ENCODE peak calls at places on chromosomes 12 and 14, in seven cellular contexts. S, F, D, L, Y, A and K are unnamed samples. For H3K9me3, the result is how much of the 10 kb centered on the place peaks cover.

GRCh38 chr12:10406725-10407124 is 2.8 kb downstream of the KLRC4 start:
- DNase-seq in S (no peak), F (no peak), D (no peak), L (no peak), Y (no peak), A (no peak), K (no peak)

GRCh38 chr12:5499566-5500325 is 67.8 kb downstream of the NTF3 start:
- DNase-seq in S (no peak), F (no peak), D (no peak), L (no peak), Y (no peak), A (no peak), K (no peak)

GRCh38 chr14:89432226-89432625 is 15.2 kb upstream of the FOXN3 start:
- DNase-seq in S (no peak), F (no peak), D (no peak), L (no peak), Y (no peak), A (no peak), K (no peak)

GRCh38 chr14:93984987-93985410 is 8.6 kb upstream of the ASB2 start:
- DNase-seq in S (peak), F (no peak), D (no peak), L (no peak), Y (no peak), A (no peak), K (peak)

GRCh38 chr12:50772470-50772869 is 8.6 kb downstream of the ATF1 start:
- DNase-seq in S (no peak), F (no peak), D (no peak), L (no peak), Y (no peak), A (no peak), K (no peak)

GRCh38 chr12:109065154-109065852 is 12.9 kb downstream of the USP30 start:
- DNase-seq in S (peak), F (no peak), D (no peak), L (peak), Y (no peak), A (peak), K (no peak)

GRCh38 chr12:59056931-59057330 is 136.6 kb upstream of the LRIG3 start:
- DNase-seq in S (no peak), F (no peak), D (no peak), L (no peak), Y (no peak), A (no peak), K (no peak)

GRCh38 chr12:93706824-93707223 is 29.6 kb downstream of the CRADD start:
- DNase-seq in S (no peak), F (no peak), D (no peak), L (no peak), Y (no peak), A (no peak), K (no peak)

GRCh38 chr14:87160964-87161363 is 832.0 kb downstream of the GALC start:
- DNase-seq in S (no peak), F (no peak), D (no peak), L (no peak), Y (no peak), A (no peak), K (no peak)

GRCh38 chr12:112524676-112525425 is 106.1 kb downstream of the PTPN11 start:
- DNase-seq in S (no peak), F (no peak), D (no peak), L (no peak), Y (no peak), A (no peak), K (no peak)

GRCh38 chr14:89284368-89285058 is 132.5 kb downstream of the FOXN3 start:
- DNase-seq in S (no peak), F (no peak), D (no peak), L (no peak), Y (no peak), A (peak), K (no peak)

GRCh38 chr14:69014829-69015259 is 35.7 kb upstream of the ACTN1 start:
- DNase-seq in S (no peak), F (no peak), D (no peak), L (no peak), Y (no peak), A (no peak), K (no peak)

GRCh38 chr12:111758120-111758561 is 8.6 kb upstream of the ALDH2 start:
- DNase-seq in S (peak), F (peak), D (peak), L (no peak), Y (no peak), A (peak), K (peak)

GRCh38 chr12:99235381-99235780 is 412.2 kb upstream of the GARIN6 start:
- DNase-seq in S (no peak), F (no peak), D (no peak), L (no peak), Y (no peak), A (no peak), K (no peak)

GRCh38 chr12:119318811-119319210 is 15.7 kb upstream of the CCDC60 start:
- DNase-seq in S (no peak), F (no peak), D (no peak), L (no peak), Y (no peak), A (no peak), K (no peak)

GRCh38 chr14:54166049-54166950 is 209.7 kb upstream of the BMP4 start:
- DNase-seq in S (no peak), F (no peak), D (no peak), L (no peak), Y (no peak), A (no peak), K (no peak)

GRCh38 chr12:45182511-45182910 is 33.4 kb upstream of the ANO6 start:
- DNase-seq in S (no peak), F (no peak), D (no peak), L (no peak), Y (no peak), A (no peak), K (no peak)

GRCh38 chr12:98799411-98799810 is 154.3 kb downstream of the APAF1 start:
- DNase-seq in S (no peak), F (no peak), D (no peak), L (no peak), Y (no peak), A (no peak), K (no peak)

GRCh38 chr14:21068521-21069387 is 1.4 kb upstream of the ARHGEF40 start:
- DNase-seq in S (peak), F (no peak), D (peak), L (no peak), Y (no peak), A (peak), K (peak)

GRCh38 chr12:3655331-3655900 is 97.5 kb downstream of the CRACR2A start:
- DNase-seq in S (peak), F (no peak), D (no peak), L (no peak), Y (no peak), A (no peak), K (no peak)

GRCh38 chr14:90545431-90545830 is 148.6 kb downstream of the CALM1 start:
- DNase-seq in S (no peak), F (no peak), D (no peak), L (no peak), Y (no peak), A (no peak), K (no peak)

GRCh38 chr12:104957388-104958008 is 592 bp downstream of the SLC41A2 start:
- DNase-seq in S (no peak), F (no peak), D (no peak), L (no peak), Y (no peak), A (peak), K (no peak)

GRCh38 chr14:104550340-104550848 is 29.2 kb upstream of the C14orf180 start:
- DNase-seq in S (no peak), F (peak), D (no peak), L (no peak), Y (no peak), A (no peak), K (no peak)

GRCh38 chr14:102095231-102095870 is 8.5 kb upstream of the HSP90AA1 start:
- DNase-seq in S (no peak), F (no peak), D (no peak), L (no peak), Y (no peak), A (no peak), K (no peak)

GRCh38 chr12:128766738-128767501 is 56.8 kb downstream of the SLC15A4 start:
- DNase-seq in S (no peak), F (peak), D (no peak), L (no peak), Y (no peak), A (no peak), K (no peak)

GRCh38 chr12:14403711-14404164 is 38.3 kb downstream of the ATF7IP start:
- DNase-seq in S (no peak), F (no peak), D (no peak), L (no peak), Y (no peak), A (no peak), K (no peak)

GRCh38 chr14:61452452-61452851 is 131.1 kb downstream of the PRKCH start:
- DNase-seq in S (no peak), F (no peak), D (no peak), L (peak), Y (no peak), A (peak), K (no peak)

GRCh38 chr12:29709641-29710040 is 74.1 kb downstream of the TMTC1 start:
- DNase-seq in S (no peak), F (no peak), D (no peak), L (no peak), Y (no peak), A (no peak), K (no peak)

GRCh38 chr12:45050331-45050750 is 558 bp downstream of the DBX2 start:
- DNase-seq in S (peak), F (no peak), D (peak), L (no peak), Y (no peak), A (no peak), K (peak)

GRCh38 chr12:50072198-50072907 is 12.8 kb upstream of the SMARCD1 start:
- DNase-seq in S (peak), F (no peak), D (no peak), L (no peak), Y (no peak), A (no peak), K (no peak)

GRCh38 chr12:116739381-116739887 is 1.3 kb downstream of the RNFT2 start:
- DNase-seq in S (no peak), F (no peak), D (no peak), L (no peak), Y (no peak), A (no peak), K (no peak)

GRCh38 chr14:64510825-64511679 is 6.5 kb downstream of the ZBTB1 start:
- DNase-seq in S (peak), F (no peak), D (peak), L (no peak), Y (peak), A (peak), K (no peak)

GRCh38 chr14:33799705-33800269 is 151.1 kb downstream of the EGLN3 start:
- DNase-seq in S (no peak), F (no peak), D (peak), L (no peak), Y (no peak), A (no peak), K (peak)

GRCh38 chr12:92472198-92472597 is 230.6 kb upstream of the PLEKHG7 start:
- DNase-seq in S (no peak), F (no peak), D (no peak), L (no peak), Y (no peak), A (no peak), K (no peak)

GRCh38 chr14:100522616-100523021 is 64.6 kb downstream of the BEGAIN start:
- DNase-seq in S (peak), F (peak), D (no peak), L (peak), Y (no peak), A (no peak), K (no peak)

GRCh38 chr12:121124402-121125109 is 8.1 kb upstream of the P2RX7 start:
- DNase-seq in S (no peak), F (no peak), D (no peak), L (no peak), Y (no peak), A (no peak), K (no peak)

GRCh38 chr12:131135311-131135785 is 181.6 kb downstream of the ADGRD1 start:
- DNase-seq in S (no peak), F (no peak), D (no peak), L (no peak), Y (no peak), A (peak), K (no peak)

GRCh38 chr12:131137836-131138637 is 184.3 kb downstream of the ADGRD1 start:
- DNase-seq in S (no peak), F (no peak), D (no peak), L (no peak), Y (no peak), A (peak), K (no peak)

GRCh38 chr12:131137009-131137835 is 183.5 kb downstream of the ADGRD1 start:
- DNase-seq in S (no peak), F (no peak), D (no peak), L (no peak), Y (no peak), A (peak), K (no peak)

GRCh38 chr12:131135786-131136538 is 182.3 kb downstream of the ADGRD1 start:
- DNase-seq in S (no peak), F (no peak), D (no peak), L (no peak), Y (no peak), A (peak), K (no peak)

GRCh38 chr12:131136539-131136872 is 182.8 kb downstream of the ADGRD1 start:
- DNase-seq in S (no peak), F (no peak), D (no peak), L (no peak), Y (no peak), A (peak), K (no peak)
- H3K9me3 ChIP-seq in S (under half), F (under half), D (under half), L (under half), Y (under half), A (under half), K (under half)

GRCh38 chr12:25808604-25809003 is 149.9 kb upstream of the RASSF8 start:
- DNase-seq in S (no peak), F (no peak), D (no peak), L (no peak), Y (no peak), A (no peak), K (no peak)

GRCh38 chr12:25813843-25814242 is 144.6 kb upstream of the RASSF8 start:
- DNase-seq in S (no peak), F (no peak), D (no peak), L (no peak), Y (no peak), A (no peak), K (no peak)

GRCh38 chr12:25811656-25812126 is 146.8 kb upstream of the RASSF8 start:
- DNase-seq in S (no peak), F (no peak), D (no peak), L (no peak), Y (no peak), A (no peak), K (no peak)

GRCh38 chr12:25812295-25812694 is 146.2 kb upstream of the RASSF8 start:
- DNase-seq in S (no peak), F (no peak), D (no peak), L (no peak), Y (no peak), A (no peak), K (no peak)

GRCh38 chr12:25810683-25811082 is 147.8 kb upstream of the RASSF8 start:
- DNase-seq in S (no peak), F (no peak), D (no peak), L (no peak), Y (no peak), A (no peak), K (no peak)
- H3K27ac ChIP-seq in S (no peak), F (no peak), D (no peak), L (no peak), Y (no peak), A (no peak), K (no peak)

GRCh38 chr12:39610626-39611025 is 9.0 kb downstream of the ABCD2 start:
- DNase-seq in S (no peak), F (no peak), D (no peak), L (no peak), Y (no peak), A (no peak), K (no peak)
- H3K9me3 ChIP-seq in S (under half), F (under half), D (under half), L (under half), Y (under half), A (under half), K (under half)

GRCh38 chr14:55272415-55272786 is 1.2 kb downstream of the FBXO34 start:
- DNase-seq in S (no peak), F (no peak), D (no peak), L (no peak), Y (no peak), A (no peak), K (no peak)
- H3K27ac ChIP-seq in S (no peak), F (peak), D (no peak), L (peak), Y (peak), A (peak), K (peak)

GRCh38 chr12:101327547-101327946 is 47.6 kb downstream of the UTP20 start:
- DNase-seq in S (no peak), F (no peak), D (no peak), L (no peak), Y (no peak), A (no peak), K (no peak)
- H3K9me3 ChIP-seq in S (under half), F (under half), D (under half), L (under half), Y (under half), A (under half), K (under half)

GRCh38 chr14:75197338-75197737 is 20.9 kb upstream of the TMED10 start:
- DNase-seq in S (no peak), F (no peak), D (no peak), L (no peak), Y (no peak), A (no peak), K (no peak)
- H3K27ac ChIP-seq in S (no peak), F (no peak), D (no peak), L (no peak), Y (no peak), A (no peak), K (no peak)